ENCODE peak calls at places on chromosomes 7 and 10, in six cellular contexts. B is stimulated activated CD4-positive, alpha-beta T cell treated with anti-CD3 and anti-CD28 coated beads, Interleukin-12 subunit alpha, Interleukin-12 subunit beta, amount 100 ng/mL, for 4 hours; O is coronary artery; R is NCI-H524; W is transverse colon; I is kidney tubule cell. H is an unnamed sample.

GRCh38 chr10:110395350-110396283 is 90.9 kb upstream of the SMNDC1 start:
- DNase-seq in O (no peak), W (peak; percentile 85), B (no peak), R (no peak), I (peak; percentile 97), H (no peak)

GRCh38 chr10:3045471-3046209 is 21.7 kb upstream of the PFKP start:
- DNase-seq in O (no peak), R (no peak), I (peak; percentile 89), B (no peak), W (peak; percentile 37), H (peak; percentile 61)

GRCh38 chr7:47536705-47537611 is 45.0 kb downstream of the TNS3 start:
- DNase-seq in I (peak; percentile 56), R (peak; percentile 31), B (no peak), O (peak; percentile 82), W (peak; percentile 59), H (peak; percentile 54)

GRCh38 chr7:50558380-50559051 is 6.7 kb downstream of the DDC start:
- DNase-seq in B (no peak), R (no peak), W (no peak), O (no peak), I (peak; percentile 79), H (no peak)

GRCh38 chr7:116616555-116617059 is 55.4 kb upstream of the MET start:
- DNase-seq in W (no peak), B (no peak), O (no peak), I (peak; percentile 54), R (no peak), H (no peak)

GRCh38 chr7:71842376-71842775 is 569.8 kb downstream of the CALN1 start:
- DNase-seq in B (no peak), W (no peak), O (no peak), R (no peak), I (no peak), H (no peak)

GRCh38 chr10:69654376-69654775 is 24.3 kb downstream of the FAM241B start:
- DNase-seq in I (no peak), B (no peak), W (no peak), R (no peak), O (no peak), H (no peak)

GRCh38 chr7:38702002-38702535 is 70.9 kb upstream of the AMPH start:
- DNase-seq in O (no peak), I (no peak), B (no peak), W (no peak), R (no peak), H (no peak)

GRCh38 chr10:91479583-91479982 is 69.4 kb downstream of the HECTD2 start:
- DNase-seq in B (no peak), O (no peak), W (no peak), I (no peak), R (no peak), H (no peak)

GRCh38 chr10:58570979-58571378 is 58.3 kb downstream of the BICC1 start:
- DNase-seq in B (no peak), O (no peak), R (no peak), W (no peak), I (no peak), H (no peak)

GRCh38 chr7:45182856-45183710 is 25.5 kb downstream of the RAMP3 start:
- DNase-seq in B (no peak), W (no peak), I (no peak), O (no peak), R (no peak), H (no peak)

GRCh38 chr10:132974886-132975881 is 32.8 kb upstream of the CFAP46 start:
- DNase-seq in I (no peak), O (no peak), R (no peak), B (no peak), W (no peak), H (no peak)

GRCh38 chr7:151742713-151743480 is 134.0 kb downstream of the PRKAG2 start:
- DNase-seq in R (no peak), I (no peak), O (no peak), B (no peak), W (no peak), H (peak; percentile 52)

GRCh38 chr7:137606061-137606674 is 240.6 kb downstream of the DGKI start:
- DNase-seq in R (no peak), O (no peak), I (peak; percentile 71), B (no peak), W (no peak), H (no peak)

GRCh38 chr10:43202657-43203490 is 64.0 kb downstream of the RASGEF1A start:
- DNase-seq in W (peak; percentile 46), I (no peak), O (peak; percentile 74), B (peak; percentile 30), R (no peak), H (no peak)

GRCh38 chr7:73717025-73717807 is 2.3 kb downstream of the STX1A start:
- DNase-seq in R (no peak), B (no peak), I (no peak), O (no peak), W (no peak), H (no peak)

GRCh38 chr10:95837783-95838182 is 70.0 kb upstream of the CC2D2B start:
- DNase-seq in W (no peak), B (no peak), R (no peak), I (no peak), O (no peak), H (no peak)

GRCh38 chr7:95342642-95343252 is 18.4 kb upstream of the PON1 start:
- DNase-seq in O (no peak), B (no peak), W (no peak), R (no peak), I (no peak), H (no peak)

GRCh38 chr7:2042650-2043049 is 190.1 kb downstream of the MAD1L1 start:
- DNase-seq in O (no peak), W (peak; percentile 2), I (no peak), B (no peak), R (no peak), H (no peak)

GRCh38 chr7:107332488-107333269 is 137.2 kb upstream of the GPR22 start:
- DNase-seq in O (no peak), W (no peak), I (no peak), R (no peak), B (no peak), H (no peak)

GRCh38 chr10:3478632-3479240 is 306.2 kb upstream of the PITRM1 start:
- DNase-seq in I (no peak), R (no peak), O (no peak), W (no peak), B (no peak), H (no peak)

GRCh38 chr7:157313645-157314044 is 23.2 kb upstream of the DNAJB6 start:
- DNase-seq in B (no peak), O (no peak), R (no peak), W (no peak), I (no peak), H (no peak)

GRCh38 chr10:70974351-70974901 is 86.1 kb upstream of the PCBD1 start:
- DNase-seq in I (peak; percentile 53), O (no peak), W (no peak), R (no peak), B (no peak), H (no peak)

GRCh38 chr10:31320179-31320597 is 1.2 kb downstream of the ZEB1 start:
- DNase-seq in W (peak; percentile 42), B (peak; percentile 51), R (no peak), O (peak; percentile 78), I (peak; percentile 54), H (peak; percentile 35)

GRCh38 chr10:12589271-12589670 is 239.9 kb downstream of the CAMK1D start:
- DNase-seq in O (no peak), B (no peak), W (no peak), R (no peak), I (no peak), H (no peak)

GRCh38 chr7:28245108-28245868 is 64.7 kb upstream of the JAZF1 start:
- DNase-seq in I (no peak), R (no peak), O (no peak), W (no peak), B (no peak), H (no peak)

GRCh38 chr10:102948786-102949185 is 30.7 kb downstream of the CNNM2 start:
- DNase-seq in B (no peak), O (no peak), R (no peak), I (no peak), W (no peak), H (no peak)

GRCh38 chr7:53111061-53111460 is 75.6 kb downstream of the POM121L12 start:
- DNase-seq in W (no peak), I (no peak), B (no peak), O (no peak), R (no peak), H (no peak)

GRCh38 chr10:218753-219152 is 83.5 kb downstream of the ZMYND11 start:
- DNase-seq in R (no peak), B (no peak), I (no peak), W (no peak), O (no peak), H (no peak)

GRCh38 chr7:107742678-107743566 is 1.0 kb upstream of the CBLL1 start:
- DNase-seq in I (no peak), B (peak; percentile 56), W (peak; percentile 63), R (no peak), O (peak; percentile 85), H (peak; percentile 8)

GRCh38 chr7:31874631-31875374 is 187.8 kb downstream of the PPP1R17 start:
- DNase-seq in I (peak; percentile 12), R (no peak), B (no peak), O (no peak), W (no peak), H (no peak)

GRCh38 chr10:50358411-50358810 is 107.1 kb upstream of the ASAH2 start:
- DNase-seq in O (no peak), R (no peak), W (no peak), I (no peak), B (no peak), H (no peak)

GRCh38 chr7:68058014-68058413 is 1061.4 kb downstream of the TYW1 start:
- DNase-seq in O (no peak), R (no peak), B (no peak), W (no peak), I (no peak), H (no peak)

GRCh38 chr10:104345941-104346340 is 7.7 kb upstream of the ITPRIP start:
- DNase-seq in R (no peak), I (no peak), W (no peak), B (no peak), O (no peak), H (no peak)

GRCh38 chr7:105337529-105337928 is 51.2 kb downstream of the SRPK2 start:
- DNase-seq in R (peak; percentile 12), B (no peak), W (no peak), O (no peak), I (no peak), H (no peak)

GRCh38 chr7:31027161-31027965 is 24.7 kb upstream of the ADCYAP1R1 start:
- DNase-seq in I (peak; percentile 21), R (peak; percentile 82), W (peak; percentile 16), O (no peak), B (no peak), H (peak; percentile 44)

GRCh38 chr10:113711142-113711541 is 31.4 kb downstream of the CASP7 start:
- DNase-seq in B (no peak), R (no peak), I (peak; percentile 60), O (no peak), W (no peak), H (no peak)

GRCh38 chr10:89963446-89964102 is 262.2 kb downstream of the KIF20B start:
- DNase-seq in O (no peak), I (no peak), B (no peak), W (no peak), R (no peak), H (no peak)

GRCh38 chr7:86814980-86815379 is 171.3 kb downstream of the GRM3 start:
- DNase-seq in I (peak; percentile 14), O (no peak), R (peak; percentile 38), B (no peak), W (no peak), H (peak; percentile 21)